ENCODE peak calls at places on chromosome 13, in six cellular contexts. L is NCI-H2081, O is KBM-7, X is OCI-LY7, P is frontal cortex, R is WTC11. H is an unnamed sample.
A peak's percentile ranks its signal among the peaks of the same experiment; 100 is the strongest.

GRCh38 chr13:63367522-63368198 is 1952.0 kb upstream of the PCDH20 start:
- DNase-seq in L (no peak), O (no peak), X (no peak), P (no peak), R (no peak), H (no peak)

GRCh38 chr13:110010433-110011135 is 224.2 kb upstream of the IRS2 start:
- DNase-seq in L (no peak), O (no peak), X (no peak), P (no peak), R (no peak), H (no peak)

GRCh38 chr13:92175330-92175729 is 776.9 kb downstream of the GPC5 start:
- DNase-seq in L (peak; percentile 33), O (peak; percentile 78), X (peak; percentile 51), P (peak; percentile 22), R (peak; percentile 17), H (peak; percentile 59)

GRCh38 chr13:96091164-96091931 is 1.4 kb downstream of the HS6ST3 start:
- DNase-seq in L (no peak), O (no peak), X (no peak), P (peak; percentile 10), R (peak; percentile 53), H (no peak)

GRCh38 chr13:76647550-76647949 is 238.7 kb downstream of the KCTD12 start:
- DNase-seq in L (no peak), O (no peak), X (no peak), P (no peak), R (no peak), H (no peak)

GRCh38 chr13:46197299-46197975 is 14.3 kb upstream of the LRRC63 start:
- DNase-seq in L (no peak), O (no peak), X (no peak), P (no peak), R (no peak), H (peak; percentile 57)

GRCh38 chr13:36428083-36428482 is 4.2 kb upstream of the CCNA1 start:
- DNase-seq in L (no peak), O (no peak), X (no peak), P (no peak), R (no peak), H (no peak)

GRCh38 chr13:33968520-33969507 is 150.9 kb downstream of the RFC3 start:
- DNase-seq in L (no peak), O (no peak), X (no peak), P (no peak), R (no peak), H (no peak)

GRCh38 chr13:107563099-107563925 is 652.0 kb downstream of the LIG4 start:
- DNase-seq in L (no peak), O (no peak), X (no peak), P (peak; percentile 12), R (no peak), H (no peak)

GRCh38 chr13:35791191-35791902 is 314.9 kb upstream of the MAB21L1 start:
- DNase-seq in L (no peak), O (no peak), X (no peak), P (no peak), R (no peak), H (no peak)

GRCh38 chr13:92135509-92135908 is 737.1 kb downstream of the GPC5 start:
- DNase-seq in L (no peak), O (no peak), X (no peak), P (no peak), R (no peak), H (no peak)